ENCODE peak calls at places on chromosome 1, in five cellular contexts. B is T follicular helper cell, O is mammary epithelial cell, T is NAMALWA, S is hepatocyte. J is an unnamed sample.

GRCh38 chr1:22071511-22071910 is 19.0 kb downstream of the CDC42 start:
- DNase-seq in B (no peak), O (no peak), T (no peak), S (no peak), J (no peak)

GRCh38 chr1:109531205-109531779 is 8.4 kb upstream of the GPR61 start:
- DNase-seq in B (no peak), O (no peak), T (no peak), S (no peak), J (no peak)

GRCh38 chr1:235888119-235888643 is 21.5 kb upstream of the LYST start:
- DNase-seq in B (peak; percentile 3), O (no peak), T (no peak), S (no peak), J (no peak)

GRCh38 chr1:229893762-229894444 is 173.1 kb upstream of the GALNT2 start:
- DNase-seq in B (no peak), O (peak; percentile 94), T (no peak), S (no peak), J (peak; percentile 17)

GRCh38 chr1:39988618-39989343 is 33.8 kb downstream of the MFSD2A start:
- DNase-seq in B (no peak), O (peak; percentile 78), T (no peak), S (no peak), J (no peak)

GRCh38 chr1:234564035-234565029 is 45.6 kb downstream of the IRF2BP2 start:
- DNase-seq in B (no peak), O (peak; percentile 100), T (no peak), S (peak; percentile 82), J (peak; percentile 98)

GRCh38 chr1:188089461-188089860 is 1260.7 kb downstream of the PLA2G4A start:
- DNase-seq in B (no peak), O (no peak), T (peak; percentile 18), S (no peak), J (no peak)

GRCh38 chr1:199551967-199552565 is 475.4 kb upstream of the NR5A2 start:
- DNase-seq in B (no peak), O (peak; percentile 32), T (peak; percentile 77), S (peak; percentile 82), J (peak; percentile 74)

GRCh38 chr1:185448591-185449186 is 131.6 kb upstream of the IVNS1ABP start:
- DNase-seq in B (no peak), O (no peak), T (no peak), S (no peak), J (no peak)

GRCh38 chr1:60134706-60135105 is 61.1 kb upstream of the C1orf87 start:
- DNase-seq in B (no peak), O (no peak), T (no peak), S (no peak), J (no peak)

GRCh38 chr1:245648749-245649517 is 494.1 kb downstream of the KIF26B start:
- DNase-seq in B (no peak), O (no peak), T (no peak), S (no peak), J (no peak)

GRCh38 chr1:77047978-77048614 is 171.1 kb downstream of the PIGK start:
- DNase-seq in B (no peak), O (no peak), T (no peak), S (no peak), J (peak; percentile 38)

GRCh38 chr1:85578321-85579295 is 2.0 kb upstream of the CCN1 start:
- DNase-seq in B (no peak), O (no peak), T (no peak), S (peak; percentile 52), J (peak; percentile 89)

GRCh38 chr1:10522324-10522860 is 47.6 kb downstream of the PEX14 start:
- DNase-seq in B (no peak), O (no peak), T (no peak), S (no peak), J (no peak)

GRCh38 chr1:78843111-78843908 is 163.2 kb downstream of the ADGRL4 start:
- DNase-seq in B (no peak), O (no peak), T (no peak), S (peak; percentile 12), J (no peak)

GRCh38 chr1:213982814-213983588 is 4.8 kb upstream of the PROX1 start:
- DNase-seq in B (no peak), O (no peak), T (no peak), S (peak; percentile 59), J (no peak)

GRCh38 chr1:187275985-187276580 is 447.3 kb downstream of the PLA2G4A start:
- DNase-seq in B (no peak), O (no peak), T (no peak), S (no peak), J (no peak)

GRCh38 chr1:3211996-3212395 is 143.0 kb downstream of the PRDM16 start:
- DNase-seq in B (no peak), O (no peak), T (no peak), S (no peak), J (no peak)

GRCh38 chr1:234770031-234770795 is 160.2 kb upstream of the IRF2BP2 start:
- DNase-seq in B (no peak), O (no peak), T (no peak), S (peak; percentile 26), J (no peak)

GRCh38 chr1:167825419-167826079 is 88.4 kb downstream of the ADCY10 start:
- DNase-seq in B (no peak), O (no peak), T (no peak), S (no peak), J (no peak)